ENCODE peak calls at places on chromosome 1, in eight cellular contexts. One of them, this sample, is unnamed.

GRCh38 chr1:118826669-118827068 is 161.5 kb downstream of the TBX15 start:
- DNase-seq in cardiac muscle cell: no peak
- DNase-seq in neuronal stem cell: no peak
- DNase-seq in heart right ventricle: no peak
- DNase-seq in choroid plexus epithelial cell: no peak
- DNase-seq in CD4-positive, CD25-positive, alpha-beta regulatory T cell: no peak
- DNase-seq in upper lobe of right lung: no peak
- DNase-seq in AG10803: no peak
- DNase-seq in this sample: no peak

GRCh38 chr1:85748120-85748519 is 39.9 kb upstream of the ZNHIT6 start:
- DNase-seq in cardiac muscle cell: no peak
- DNase-seq in neuronal stem cell: no peak
- DNase-seq in heart right ventricle: no peak
- DNase-seq in choroid plexus epithelial cell: no peak
- DNase-seq in CD4-positive, CD25-positive, alpha-beta regulatory T cell: no peak
- DNase-seq in upper lobe of right lung: no peak
- DNase-seq in AG10803: no peak
- DNase-seq in this sample: no peak

GRCh38 chr1:228314315-228314657 is 92.3 kb downstream of the TRIM11 start:
- DNase-seq in cardiac muscle cell: no peak
- DNase-seq in neuronal stem cell: no peak
- DNase-seq in heart right ventricle: no peak
- DNase-seq in choroid plexus epithelial cell: no peak
- DNase-seq in CD4-positive, CD25-positive, alpha-beta regulatory T cell: no peak
- DNase-seq in upper lobe of right lung: peak
- DNase-seq in AG10803: no peak
- DNase-seq in this sample: no peak

GRCh38 chr1:40582121-40582520 is 50.7 kb downstream of the ZNF684 start:
- DNase-seq in cardiac muscle cell: no peak
- DNase-seq in neuronal stem cell: no peak
- DNase-seq in heart right ventricle: no peak
- DNase-seq in choroid plexus epithelial cell: peak
- DNase-seq in CD4-positive, CD25-positive, alpha-beta regulatory T cell: no peak
- DNase-seq in upper lobe of right lung: no peak
- DNase-seq in AG10803: peak
- DNase-seq in this sample: peak

GRCh38 chr1:183089025-183089639 is 65.9 kb downstream of the LAMC1 start:
- DNase-seq in cardiac muscle cell: no peak
- DNase-seq in neuronal stem cell: no peak
- DNase-seq in heart right ventricle: no peak
- DNase-seq in choroid plexus epithelial cell: no peak
- DNase-seq in CD4-positive, CD25-positive, alpha-beta regulatory T cell: no peak
- DNase-seq in upper lobe of right lung: no peak
- DNase-seq in AG10803: no peak
- DNase-seq in this sample: no peak

GRCh38 chr1:5743435-5744095 is 248.7 kb downstream of the NPHP4 start:
- DNase-seq in cardiac muscle cell: no peak
- DNase-seq in neuronal stem cell: no peak
- DNase-seq in heart right ventricle: no peak
- DNase-seq in choroid plexus epithelial cell: no peak
- DNase-seq in CD4-positive, CD25-positive, alpha-beta regulatory T cell: no peak
- DNase-seq in upper lobe of right lung: peak
- DNase-seq in AG10803: no peak
- DNase-seq in this sample: no peak

GRCh38 chr1:77900687-77901293 is 12.4 kb downstream of the NEXN start:
- DNase-seq in cardiac muscle cell: peak
- DNase-seq in neuronal stem cell: peak
- DNase-seq in heart right ventricle: no peak
- DNase-seq in choroid plexus epithelial cell: peak
- DNase-seq in CD4-positive, CD25-positive, alpha-beta regulatory T cell: peak
- DNase-seq in upper lobe of right lung: no peak
- DNase-seq in AG10803: peak
- DNase-seq in this sample: peak

GRCh38 chr1:238953448-238953847 is 432.9 kb upstream of the CHRM3 start:
- DNase-seq in cardiac muscle cell: no peak
- DNase-seq in neuronal stem cell: no peak
- DNase-seq in heart right ventricle: no peak
- DNase-seq in choroid plexus epithelial cell: no peak
- DNase-seq in CD4-positive, CD25-positive, alpha-beta regulatory T cell: no peak
- DNase-seq in upper lobe of right lung: no peak
- DNase-seq in AG10803: no peak
- DNase-seq in this sample: no peak

GRCh38 chr1:245156736-245157505 is 2.1 kb downstream of the KIF26B start:
- DNase-seq in cardiac muscle cell: peak
- DNase-seq in neuronal stem cell: no peak
- DNase-seq in heart right ventricle: no peak
- DNase-seq in choroid plexus epithelial cell: peak
- DNase-seq in CD4-positive, CD25-positive, alpha-beta regulatory T cell: no peak
- DNase-seq in upper lobe of right lung: no peak
- DNase-seq in AG10803: peak
- DNase-seq in this sample: peak

GRCh38 chr1:164515221-164515620 is 43.8 kb upstream of the PBX1 start:
- DNase-seq in cardiac muscle cell: no peak
- DNase-seq in neuronal stem cell: no peak
- DNase-seq in heart right ventricle: no peak
- DNase-seq in choroid plexus epithelial cell: no peak
- DNase-seq in CD4-positive, CD25-positive, alpha-beta regulatory T cell: no peak
- DNase-seq in upper lobe of right lung: no peak
- DNase-seq in AG10803: no peak
- DNase-seq in this sample: no peak

GRCh38 chr1:229199892-229200291 is 71.0 kb upstream of the RAB4A start:
- DNase-seq in cardiac muscle cell: no peak
- DNase-seq in neuronal stem cell: no peak
- DNase-seq in heart right ventricle: no peak
- DNase-seq in choroid plexus epithelial cell: peak
- DNase-seq in CD4-positive, CD25-positive, alpha-beta regulatory T cell: peak
- DNase-seq in upper lobe of right lung: peak
- DNase-seq in AG10803: no peak
- DNase-seq in this sample: no peak

GRCh38 chr1:79323240-79324025 is 316.9 kb upstream of the ADGRL4 start:
- DNase-seq in cardiac muscle cell: no peak
- DNase-seq in neuronal stem cell: no peak
- DNase-seq in heart right ventricle: no peak
- DNase-seq in choroid plexus epithelial cell: peak
- DNase-seq in CD4-positive, CD25-positive, alpha-beta regulatory T cell: no peak
- DNase-seq in upper lobe of right lung: no peak
- DNase-seq in AG10803: peak
- DNase-seq in this sample: peak

GRCh38 chr1:229848762-229849677 is 218.0 kb upstream of the GALNT2 start:
- DNase-seq in cardiac muscle cell: peak
- DNase-seq in neuronal stem cell: no peak
- DNase-seq in heart right ventricle: no peak
- DNase-seq in choroid plexus epithelial cell: peak
- DNase-seq in CD4-positive, CD25-positive, alpha-beta regulatory T cell: no peak
- DNase-seq in upper lobe of right lung: no peak
- DNase-seq in AG10803: peak
- DNase-seq in this sample: no peak

GRCh38 chr1:59144959-59145358 is 151.9 kb upstream of the FGGY start:
- DNase-seq in cardiac muscle cell: no peak
- DNase-seq in neuronal stem cell: no peak
- DNase-seq in heart right ventricle: no peak
- DNase-seq in choroid plexus epithelial cell: no peak
- DNase-seq in CD4-positive, CD25-positive, alpha-beta regulatory T cell: no peak
- DNase-seq in upper lobe of right lung: no peak
- DNase-seq in AG10803: no peak
- DNase-seq in this sample: no peak

GRCh38 chr1:59146056-59146455 is 150.8 kb upstream of the FGGY start:
- DNase-seq in cardiac muscle cell: no peak
- DNase-seq in neuronal stem cell: no peak
- DNase-seq in heart right ventricle: no peak
- DNase-seq in choroid plexus epithelial cell: no peak
- DNase-seq in CD4-positive, CD25-positive, alpha-beta regulatory T cell: no peak
- DNase-seq in upper lobe of right lung: no peak
- DNase-seq in AG10803: no peak
- DNase-seq in this sample: no peak

GRCh38 chr1:59149435-59149834 is 147.5 kb upstream of the FGGY start:
- DNase-seq in cardiac muscle cell: no peak
- DNase-seq in neuronal stem cell: no peak
- DNase-seq in heart right ventricle: no peak
- DNase-seq in choroid plexus epithelial cell: no peak
- DNase-seq in CD4-positive, CD25-positive, alpha-beta regulatory T cell: no peak
- DNase-seq in upper lobe of right lung: no peak
- DNase-seq in AG10803: no peak
- DNase-seq in this sample: no peak

GRCh38 chr1:59143824-59144223 is 153.1 kb upstream of the FGGY start:
- DNase-seq in cardiac muscle cell: peak
- DNase-seq in neuronal stem cell: no peak
- DNase-seq in heart right ventricle: no peak
- DNase-seq in choroid plexus epithelial cell: no peak
- DNase-seq in CD4-positive, CD25-positive, alpha-beta regulatory T cell: no peak
- DNase-seq in upper lobe of right lung: no peak
- DNase-seq in AG10803: peak
- DNase-seq in this sample: peak

GRCh38 chr1:59146651-59147358 is 150.1 kb upstream of the FGGY start:
- DNase-seq in cardiac muscle cell: peak
- DNase-seq in neuronal stem cell: peak
- DNase-seq in heart right ventricle: peak
- DNase-seq in choroid plexus epithelial cell: peak
- DNase-seq in CD4-positive, CD25-positive, alpha-beta regulatory T cell: peak
- DNase-seq in upper lobe of right lung: peak
- DNase-seq in AG10803: peak
- DNase-seq in this sample: peak
- H3K4me3 ChIP-seq in cardiac muscle cell: peak
- H3K4me3 ChIP-seq in neuronal stem cell: no peak
- H3K4me3 ChIP-seq in heart right ventricle: peak
- H3K4me3 ChIP-seq in choroid plexus epithelial cell: peak
- H3K4me3 ChIP-seq in CD4-positive, CD25-positive, alpha-beta regulatory T cell: peak
- H3K4me3 ChIP-seq in upper lobe of right lung: peak
- H3K4me3 ChIP-seq in AG10803: peak
- H3K4me3 ChIP-seq in this sample: peak

GRCh38 chr1:206002160-206002559 is 1.0 kb downstream of the RAB7B start:
- DNase-seq in cardiac muscle cell: no peak
- DNase-seq in neuronal stem cell: no peak
- DNase-seq in heart right ventricle: no peak
- DNase-seq in choroid plexus epithelial cell: no peak
- DNase-seq in CD4-positive, CD25-positive, alpha-beta regulatory T cell: no peak
- DNase-seq in upper lobe of right lung: no peak
- DNase-seq in AG10803: no peak
- DNase-seq in this sample: no peak

GRCh38 chr1:205998457-205999241 is 4.5 kb downstream of the RAB7B start:
- DNase-seq in cardiac muscle cell: peak
- DNase-seq in neuronal stem cell: no peak
- DNase-seq in heart right ventricle: no peak
- DNase-seq in choroid plexus epithelial cell: no peak
- DNase-seq in CD4-positive, CD25-positive, alpha-beta regulatory T cell: no peak
- DNase-seq in upper lobe of right lung: peak
- DNase-seq in AG10803: no peak
- DNase-seq in this sample: no peak

GRCh38 chr1:206000641-206001339 is 2.4 kb downstream of the RAB7B start:
- DNase-seq in cardiac muscle cell: no peak
- DNase-seq in neuronal stem cell: no peak
- DNase-seq in heart right ventricle: no peak
- DNase-seq in choroid plexus epithelial cell: no peak
- DNase-seq in CD4-positive, CD25-positive, alpha-beta regulatory T cell: no peak
- DNase-seq in upper lobe of right lung: no peak
- DNase-seq in AG10803: peak
- DNase-seq in this sample: peak

GRCh38 chr1:206002833-206003532 is at the start of gene RAB7B:
- DNase-seq in cardiac muscle cell: peak
- DNase-seq in neuronal stem cell: no peak
- DNase-seq in heart right ventricle: peak
- DNase-seq in choroid plexus epithelial cell: peak
- DNase-seq in CD4-positive, CD25-positive, alpha-beta regulatory T cell: no peak
- DNase-seq in upper lobe of right lung: peak
- DNase-seq in AG10803: peak
- DNase-seq in this sample: peak

DNA sequence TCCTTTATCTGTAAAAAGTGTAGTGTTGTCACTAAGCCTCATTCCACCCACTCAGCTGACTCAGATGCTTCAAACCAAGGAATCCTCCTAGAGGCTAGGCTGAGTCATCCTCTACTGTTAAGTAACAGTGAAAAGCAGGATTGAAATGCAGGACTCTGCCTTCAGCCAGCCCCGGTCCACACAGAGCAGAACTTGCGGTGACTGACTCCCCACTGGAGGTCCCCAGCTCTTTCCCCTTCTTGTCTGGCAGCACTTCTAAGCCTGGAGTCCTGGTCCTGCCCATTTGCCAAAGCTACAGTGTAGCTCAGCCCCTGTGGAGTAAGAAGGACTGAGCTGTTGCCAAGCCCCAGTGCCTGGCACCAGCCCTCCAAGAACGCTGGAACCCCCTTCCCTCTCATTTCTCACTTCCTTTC is 1.7 kb downstream of the RAB7B start:
- DNase-seq in cardiac muscle cell: no peak
- DNase-seq in neuronal stem cell: no peak
- DNase-seq in heart right ventricle: no peak
- DNase-seq in choroid plexus epithelial cell: peak
- DNase-seq in CD4-positive, CD25-positive, alpha-beta regulatory T cell: no peak
- DNase-seq in upper lobe of right lung: peak
- DNase-seq in AG10803: peak
- DNase-seq in this sample: peak
- H3K4me3 ChIP-seq in cardiac muscle cell: no peak
- H3K4me3 ChIP-seq in neuronal stem cell: no peak
- H3K4me3 ChIP-seq in heart right ventricle: peak
- H3K4me3 ChIP-seq in choroid plexus epithelial cell: no peak
- H3K4me3 ChIP-seq in CD4-positive, CD25-positive, alpha-beta regulatory T cell: no peak
- H3K4me3 ChIP-seq in upper lobe of right lung: peak
- H3K4me3 ChIP-seq in AG10803: peak
- H3K4me3 ChIP-seq in this sample: peak

DNA sequence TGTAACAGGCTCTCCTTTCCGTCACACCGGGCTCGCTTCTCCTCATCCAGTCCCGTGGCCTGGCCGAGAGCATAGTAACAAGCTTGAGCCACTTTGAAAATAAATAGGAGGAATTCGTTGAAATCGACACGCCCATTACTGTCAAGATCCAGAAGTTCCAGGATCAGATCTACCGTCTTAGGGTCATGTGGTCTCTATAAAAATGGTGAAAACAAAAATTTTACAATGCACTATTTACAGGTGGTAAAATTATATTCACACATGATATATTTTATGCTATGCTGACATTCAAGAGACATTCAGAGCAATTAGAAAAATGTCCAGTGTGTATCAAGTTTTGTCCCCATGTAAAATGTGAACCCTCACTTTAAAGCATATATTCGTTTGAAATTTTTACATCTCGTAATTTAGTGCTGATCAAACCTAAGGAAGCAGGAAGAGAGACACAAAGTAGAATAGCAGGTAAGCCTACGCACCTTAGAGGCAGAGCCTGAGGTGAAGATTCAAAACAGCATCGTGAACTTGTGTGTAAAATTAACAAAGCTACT is 2.3 kb downstream of the TCHH start:
- DNase-seq in cardiac muscle cell: no peak
- DNase-seq in neuronal stem cell: no peak
- DNase-seq in heart right ventricle: no peak
- DNase-seq in choroid plexus epithelial cell: no peak
- DNase-seq in CD4-positive, CD25-positive, alpha-beta regulatory T cell: no peak
- DNase-seq in upper lobe of right lung: no peak
- DNase-seq in AG10803: no peak
- DNase-seq in this sample: no peak
- H3K4me3 ChIP-seq in cardiac muscle cell: no peak
- H3K4me3 ChIP-seq in neuronal stem cell: peak
- H3K4me3 ChIP-seq in heart right ventricle: no peak
- H3K4me3 ChIP-seq in choroid plexus epithelial cell: no peak
- H3K4me3 ChIP-seq in CD4-positive, CD25-positive, alpha-beta regulatory T cell: peak
- H3K4me3 ChIP-seq in upper lobe of right lung: no peak
- H3K4me3 ChIP-seq in AG10803: peak
- H3K4me3 ChIP-seq in this sample: no peak

DNA sequence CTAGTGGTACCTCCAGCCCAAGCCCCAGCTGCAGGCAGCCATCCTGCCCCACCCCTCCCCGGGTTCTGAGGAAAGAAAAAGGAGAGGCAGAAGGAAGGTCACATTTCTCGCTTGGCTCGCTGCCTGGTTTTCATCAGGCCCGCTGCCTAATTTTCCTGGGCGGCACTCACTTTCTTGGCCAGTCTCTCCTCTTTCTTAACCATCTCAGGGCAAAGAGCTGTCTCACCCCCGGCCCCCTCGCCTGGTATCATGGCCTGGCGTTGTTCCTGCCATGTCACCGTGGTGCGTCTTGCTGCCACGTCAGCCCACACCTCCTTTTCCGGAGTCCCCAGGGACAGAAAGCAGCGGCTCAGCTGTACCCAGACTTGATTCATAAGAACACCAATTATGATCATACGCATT is 26.6 kb upstream of the CASZ1 start:
- DNase-seq in cardiac muscle cell: no peak
- DNase-seq in neuronal stem cell: no peak
- DNase-seq in heart right ventricle: peak
- DNase-seq in choroid plexus epithelial cell: no peak
- DNase-seq in CD4-positive, CD25-positive, alpha-beta regulatory T cell: no peak
- DNase-seq in upper lobe of right lung: no peak
- DNase-seq in AG10803: no peak
- DNase-seq in this sample: peak
- H3K4me3 ChIP-seq in cardiac muscle cell: no peak
- H3K4me3 ChIP-seq in neuronal stem cell: no peak
- H3K4me3 ChIP-seq in heart right ventricle: no peak
- H3K4me3 ChIP-seq in choroid plexus epithelial cell: no peak
- H3K4me3 ChIP-seq in CD4-positive, CD25-positive, alpha-beta regulatory T cell: no peak
- H3K4me3 ChIP-seq in upper lobe of right lung: no peak
- H3K4me3 ChIP-seq in AG10803: no peak
- H3K4me3 ChIP-seq in this sample: no peak